ENCODE peak calls at places on chromosomes 3 and 15, in ten cellular contexts. M, A, Q, V, X, P, D, R, U and F are unnamed samples.

GRCh38 chr3:127715541-127715940 is 42.8 kb downstream of the ABTB1 start:
- DNase-seq in M (no peak), P (no peak), U (no peak), R (no peak), D (no peak), A (peak; percentile 4), X (no peak), Q (no peak), V (no peak), F (no peak)

GRCh38 chr3:190721330-190721729 is 141.2 kb downstream of the GMNC start:
- DNase-seq in U (no peak), D (no peak), V (no peak), A (no peak), X (peak; percentile 73), M (no peak), R (no peak), Q (no peak), P (peak; percentile 23), F (no peak)

GRCh38 chr3:42886294-42886822 is 10.7 kb upstream of the CYP8B1 start:
- DNase-seq in X (no peak), M (no peak), Q (no peak), D (no peak), U (no peak), R (no peak), V (no peak), P (no peak), A (no peak), F (peak; percentile 26)

GRCh38 chr3:42996633-42997075 is 17.5 kb downstream of the GASK1A start:
- DNase-seq in D (no peak), M (no peak), P (no peak), U (no peak), Q (peak; percentile 48), A (no peak), X (no peak), R (no peak), V (peak; percentile 90), F (no peak)

GRCh38 chr3:178771511-178771910 is 235.3 kb downstream of the KCNMB2 start:
- DNase-seq in R (no peak), A (no peak), X (no peak), D (no peak), U (no peak), Q (no peak), M (no peak), V (no peak), P (no peak), F (no peak)

GRCh38 chr3:113094514-113094913 is 103.7 kb downstream of the GTPBP8 start:
- DNase-seq in A (no peak), Q (no peak), X (no peak), U (no peak), V (no peak), D (no peak), R (peak; percentile 57), M (no peak), P (no peak), F (no peak)

GRCh38 chr3:51997935-51998596 is 2.4 kb upstream of the RPL29 start:
- DNase-seq in M (no peak), D (no peak), P (no peak), A (no peak), Q (no peak), V (no peak), R (no peak), X (no peak), U (no peak), F (no peak)

GRCh38 chr15:32998979-32999677 is 195.4 kb downstream of the FMN1 start:
- DNase-seq in X (no peak), V (no peak), R (no peak), U (peak; percentile 86), Q (peak; percentile 65), M (no peak), A (no peak), D (no peak), P (no peak), F (no peak)

GRCh38 chr3:112888388-112889085 is 41.9 kb upstream of the CD200R1L start:
- DNase-seq in A (no peak), R (no peak), X (no peak), U (no peak), Q (no peak), P (no peak), M (no peak), D (peak; percentile 8), V (no peak), F (no peak)

DNA sequence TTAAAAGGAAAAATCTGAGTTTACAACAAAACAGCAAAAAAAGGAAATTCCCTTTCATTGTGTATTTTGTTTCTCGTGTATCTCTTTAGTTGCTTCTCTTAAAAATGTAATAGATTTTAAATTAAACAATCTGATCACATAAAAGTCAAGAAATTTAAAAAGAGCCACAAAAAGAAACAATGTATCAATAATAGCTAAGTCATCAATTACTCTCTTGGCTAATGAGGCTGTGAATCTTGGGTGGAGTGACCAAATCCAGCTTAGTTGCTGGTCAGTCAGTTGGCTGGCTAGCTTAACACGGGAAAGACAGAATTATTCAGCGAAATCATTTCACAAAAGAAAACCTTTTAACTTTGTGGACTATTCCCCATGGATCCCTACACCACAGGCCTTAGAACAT is 3.2 kb downstream of the SFMBT1 start:
- DNase-seq in R (no peak), Q (no peak), D (no peak), X (no peak), A (no peak), M (no peak), P (no peak), U (no peak), V (no peak), F (no peak)
- H3K27ac ChIP-seq in R (no peak overlapping the region), Q (no peak overlapping the region), D (no peak overlapping the region), X (no peak overlapping the region), A (no peak overlapping the region), M (no peak overlapping the region), P (no peak overlapping the region), U (no peak overlapping the region), V (no peak overlapping the region), F (no peak overlapping the region)

DNA sequence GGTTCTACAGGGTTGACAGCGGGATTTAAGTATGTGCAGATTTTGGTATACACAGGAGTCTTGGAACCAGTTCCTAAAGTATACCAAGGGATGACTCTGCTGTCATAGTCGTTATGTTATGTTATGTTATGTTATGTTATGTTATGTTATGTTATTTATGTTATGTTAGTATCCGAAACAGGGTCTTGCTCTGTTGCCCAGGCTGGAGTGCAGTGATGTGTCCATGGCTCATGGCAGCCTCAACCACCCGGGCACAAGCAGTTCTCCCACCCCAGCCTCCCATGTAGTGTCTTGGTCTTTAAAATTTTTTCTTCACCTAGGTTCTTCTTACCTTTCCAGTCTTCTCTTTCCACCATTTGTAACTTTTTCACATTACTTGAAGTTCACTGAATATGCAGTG is 21.7 kb downstream of the PPP4R2 start:
- DNase-seq in U (no peak), Q (no peak), D (no peak), V (no peak), X (no peak), P (no peak), A (no peak), R (no peak), M (no peak), F (no peak)
- H3K4me1 ChIP-seq in U (peaks cover 29% of the 10 kb centered on the region), Q (peaks cover 31% of the 10 kb centered on the region), D (peaks cover 7% of the 10 kb centered on the region), V (peaks cover 11% of the 10 kb centered on the region), X (no peaks in the 10 kb centered on the region), P (peaks cover 3% of the 10 kb centered on the region), A (peaks cover 10% of the 10 kb centered on the region), R (no peaks in the 10 kb centered on the region), M (peaks cover 66% of the 10 kb centered on the region), F (no peaks in the 10 kb centered on the region)

DNA sequence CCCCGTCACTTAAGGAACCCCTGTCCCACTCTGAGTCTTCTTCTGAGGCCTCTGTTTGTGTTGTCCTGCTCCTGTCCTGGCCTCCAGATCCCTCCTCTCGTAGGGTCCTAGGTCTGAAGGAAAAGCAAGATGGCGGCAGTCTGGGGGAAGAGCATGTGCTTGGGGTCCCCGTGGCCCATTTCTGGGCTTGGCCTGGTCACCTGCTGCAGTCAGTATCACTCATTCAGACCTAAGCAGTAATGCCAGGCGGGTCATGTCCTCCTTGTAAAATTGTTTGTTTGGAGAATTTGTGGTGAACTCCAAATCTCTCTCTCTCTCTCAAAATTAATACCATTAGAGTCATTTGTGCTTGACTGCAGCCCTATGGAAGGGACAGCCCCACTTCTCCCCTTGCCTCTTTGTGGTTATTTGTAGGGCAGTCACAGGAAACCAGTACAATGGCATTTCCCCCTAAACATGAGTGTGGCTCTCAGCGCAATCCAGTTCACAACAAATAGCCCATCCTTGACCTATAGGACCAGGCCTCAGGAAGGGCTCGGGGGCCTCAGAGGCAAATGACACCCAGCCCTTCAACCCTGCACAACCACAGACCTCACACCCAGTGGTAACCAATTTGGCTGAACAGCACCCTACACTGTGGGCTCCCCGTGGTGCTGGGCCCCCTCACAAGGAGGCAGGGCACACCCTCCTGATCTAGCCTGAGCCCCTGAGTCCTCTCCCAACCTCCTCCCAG is 173.5 kb downstream of the OR4M2 start:
- DNase-seq in X (peak; percentile 36), A (no peak), P (peak; percentile 9), Q (no peak), D (no peak), M (no peak), R (no peak), U (no peak), V (no peak), F (no peak)
- H3K9me3 ChIP-seq in X (no peaks in the 10 kb centered on the region), A (no peaks in the 10 kb centered on the region), P (no peaks in the 10 kb centered on the region), Q (no peaks in the 10 kb centered on the region), D (peaks cover 39% of the 10 kb centered on the region), M (peaks cover 29% of the 10 kb centered on the region), R (peaks cover 15% of the 10 kb centered on the region), U (peaks cover 13% of the 10 kb centered on the region), V (peaks cover 26% of the 10 kb centered on the region), F (no peaks in the 10 kb centered on the region)

GRCh38 chr3:194537732-194538247 is 51.0 kb upstream of the ATP13A3 start:
- DNase-seq in P (no peak), X (no peak), R (no peak), Q (no peak), M (peak; percentile 61), V (peak; percentile 66), U (no peak), A (no peak), D (peak; percentile 87), F (no peak)

GRCh38 chr3:194543550-194543949 is 56.7 kb upstream of the ATP13A3 start:
- DNase-seq in U (no peak), D (no peak), Q (no peak), A (no peak), P (no peak), V (no peak), X (no peak), M (no peak), R (no peak), F (no peak)

GRCh38 chr3:194539498-194539897 is 52.7 kb upstream of the ATP13A3 start:
- DNase-seq in Q (no peak), V (no peak), U (no peak), M (no peak), X (no peak), A (no peak), D (no peak), P (no peak), R (no peak), F (no peak)

GRCh38 chr3:194541483-194541882 is 54.7 kb upstream of the ATP13A3 start:
- DNase-seq in V (peak; percentile 45), Q (no peak), X (no peak), A (no peak), M (no peak), U (no peak), P (no peak), D (no peak), R (no peak), F (no peak)

DNA sequence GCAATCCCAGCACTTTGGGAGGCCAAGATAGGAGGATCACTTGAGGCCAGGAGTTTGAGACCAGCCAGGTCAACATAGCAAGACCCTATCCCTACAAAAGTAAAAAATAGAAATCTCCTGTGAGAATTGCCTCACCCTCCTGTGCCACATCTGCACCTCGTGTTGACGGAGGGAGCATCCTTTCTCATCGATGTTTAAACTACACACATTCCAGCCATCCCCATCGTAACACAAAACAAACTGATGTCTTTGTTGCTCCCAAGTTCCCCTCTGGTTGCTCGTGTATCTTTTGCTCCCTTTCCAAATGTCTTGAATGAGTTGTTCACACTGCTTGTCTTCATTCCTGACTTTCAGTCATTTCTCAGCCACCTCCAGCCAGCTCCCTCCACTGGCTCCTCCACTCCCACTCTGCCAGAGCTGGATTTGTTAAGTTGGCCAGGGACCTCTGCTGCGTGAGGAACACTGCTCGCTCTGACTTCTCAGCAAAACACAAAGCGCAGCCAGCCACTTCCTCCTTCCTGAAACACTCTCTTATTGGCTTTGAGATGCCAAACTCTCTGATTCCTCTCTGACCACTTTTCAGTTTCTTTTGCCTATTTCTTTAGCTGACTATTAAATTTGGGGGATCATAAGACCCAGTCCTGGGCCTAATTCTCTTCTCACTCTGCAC is 53.6 kb upstream of the ATP13A3 start:
- DNase-seq in Q (peak; percentile 38), R (no peak), M (peak; percentile 38), D (peak; percentile 23), A (no peak), U (no peak), X (no peak), V (peak; percentile 76), P (no peak), F (no peak)
- H3K27ac ChIP-seq in Q (no peak overlapping the region), R (no peak overlapping the region), M (no peak overlapping the region), D (no peak overlapping the region), A (no peak overlapping the region), U (no peak overlapping the region), X (no peak overlapping the region), V (peak overlapping the region; percentile 46), P (no peak overlapping the region), F (no peak overlapping the region)